ENCODE peak calls at places on chromosomes 7 and 10, in five cellular contexts. X is NCI-H460, Z is Calu3, P is KG1, F is COR-L47. H is an unnamed sample.

GRCh38 chr10:95346715-95347401 is 56.1 kb upstream of the PDLIM1 start:
- DNase-seq in X (no peak), Z (peak; percentile 29), P (no peak), F (no peak), H (no peak)

GRCh38 chr7:64878684-64879083 is 24.4 kb upstream of the ZNF273 start:
- DNase-seq in X (no peak), Z (no peak), P (no peak), F (no peak), H (peak; percentile 13)

GRCh38 chr7:132618271-132618955 is 42.1 kb upstream of the PLXNA4 start:
- DNase-seq in X (no peak), Z (no peak), P (no peak), F (no peak), H (no peak)

GRCh38 chr10:70162892-70163201 is 7.5 kb downstream of the SAR1A start:
- DNase-seq in X (no peak), Z (no peak), P (no peak), F (no peak), H (peak; percentile 51)

GRCh38 chr10:114877301-114877644 is 55.7 kb downstream of the FHIP2A start:
- DNase-seq in X (no peak), Z (no peak), P (no peak), F (no peak), H (no peak)

GRCh38 chr7:91286432-91286831 is 22.2 kb downstream of the FZD1 start:
- DNase-seq in X (no peak), Z (no peak), P (no peak), F (peak; percentile 78), H (no peak)

GRCh38 chr10:29951441-29951931 is 107.9 kb downstream of the JCAD start:
- DNase-seq in X (no peak), Z (no peak), P (no peak), F (no peak), H (peak; percentile 81)

GRCh38 chr10:1057106-1057657 is 997 bp downstream of the WDR37 start:
- DNase-seq in X (no peak), Z (no peak), P (no peak), F (no peak), H (no peak)

GRCh38 chr7:107090452-107090851 is 45.9 kb downstream of the PRKAR2B start:
- DNase-seq in X (no peak), Z (no peak), P (no peak), F (peak; percentile 72), H (no peak)

GRCh38 chr10:108515821-108516220 is 1351.3 kb upstream of the SORCS1 start:
- DNase-seq in X (no peak), Z (no peak), P (no peak), F (no peak), H (no peak)

GRCh38 chr7:102039706-102040105 is 222.3 kb downstream of the CUX1 start:
- DNase-seq in X (no peak), Z (no peak), P (no peak), F (no peak), H (no peak)

GRCh38 chr10:113073549-113074189 is 123.6 kb downstream of the TCF7L2 start:
- DNase-seq in X (peak; percentile 97), Z (peak; percentile 87), P (no peak), F (no peak), H (peak; percentile 98)

GRCh38 chr10:119713744-119714483 is 11.9 kb upstream of the INPP5F start:
- DNase-seq in X (no peak), Z (no peak), P (no peak), F (no peak), H (no peak)

GRCh38 chr7:83306487-83306886 is 143.8 kb upstream of the PCLO start:
- DNase-seq in X (no peak), Z (no peak), P (no peak), F (no peak), H (no peak)

GRCh38 chr7:94115316-94115715 is 111.2 kb upstream of the BET1 start:
- DNase-seq in X (no peak), Z (no peak), P (no peak), F (no peak), H (no peak)

GRCh38 chr10:43408710-43409384 is at the start of gene HNRNPF:
- DNase-seq in X (peak; percentile 95), Z (peak; percentile 97), P (peak; percentile 98), F (peak; percentile 86), H (peak; percentile 97)

GRCh38 chr7:96949766-96950165 is 55.6 kb upstream of the DLX6 start:
- DNase-seq in X (no peak), Z (no peak), P (no peak), F (no peak), H (peak; percentile 13)

GRCh38 chr7:10460474-10460873 is 513.2 kb upstream of the PHF14 start:
- DNase-seq in X (no peak), Z (no peak), P (no peak), F (no peak), H (no peak)

GRCh38 chr7:121139427-121139826 is 150.9 kb downstream of the CPED1 start:
- DNase-seq in X (no peak), Z (no peak), P (no peak), F (no peak), H (peak; percentile 29)

GRCh38 chr7:27784399-27785053 is 44.6 kb downstream of the TAX1BP1 start:
- DNase-seq in X (peak; percentile 56), Z (peak; percentile 67), P (peak; percentile 13), F (peak; percentile 13), H (peak; percentile 69)

GRCh38 chr7:22781230-22781711 is 41.4 kb downstream of the TOMM7 start:
- DNase-seq in X (no peak), Z (no peak), P (no peak), F (no peak), H (peak; percentile 61)

GRCh38 chr10:61592581-61592980 is 70.1 kb upstream of the CABCOCO1 start:
- DNase-seq in X (peak; percentile 18), Z (peak; percentile 26), P (no peak), F (no peak), H (peak; percentile 10)